ENCODE peak calls at places on chromosome 20, in eight cellular contexts. One of them, this sample, is unnamed. For H3K4me1, the result is how much of the 10 kb centered on the place peaks cover.

GRCh38 chr20:59811681-59812171 is 121.7 kb downstream of the SYCP2 start:
- DNase-seq in ovary: no peak
- DNase-seq in heart right ventricle: no peak
- DNase-seq in right cardiac atrium: no peak
- DNase-seq in fibroblast of lung: no peak
- DNase-seq in uterus: no peak
- DNase-seq in small intestine: no peak
- DNase-seq in IMR-90: no peak
- DNase-seq in this sample: no peak

GRCh38 chr20:47875302-47876025 is 90.2 kb upstream of the SULF2 start:
- DNase-seq in right cardiac atrium: no peak
- DNase-seq in fibroblast of lung: no peak
- DNase-seq in small intestine: no peak
- DNase-seq in uterus: no peak
- DNase-seq in heart right ventricle: no peak
- DNase-seq in ovary: peak
- DNase-seq in IMR-90: no peak
- DNase-seq in this sample: no peak

GRCh38 chr20:38414769-38415450 is 20.2 kb downstream of the SNHG17 start:
- DNase-seq in IMR-90: no peak
- DNase-seq in ovary: peak
- DNase-seq in right cardiac atrium: no peak
- DNase-seq in heart right ventricle: no peak
- DNase-seq in fibroblast of lung: no peak
- DNase-seq in uterus: no peak
- DNase-seq in small intestine: no peak
- DNase-seq in this sample: no peak

GRCh38 chr20:1945134-1945618 is 48.7 kb downstream of the PDYN start:
- DNase-seq in right cardiac atrium: peak
- DNase-seq in small intestine: no peak
- DNase-seq in ovary: peak
- DNase-seq in fibroblast of lung: peak
- DNase-seq in IMR-90: no peak
- DNase-seq in uterus: peak
- DNase-seq in heart right ventricle: peak
- DNase-seq in this sample: peak

GRCh38 chr20:1854246-1854645 is 41.0 kb upstream of the SIRPA start:
- DNase-seq in small intestine: no peak
- DNase-seq in ovary: no peak
- DNase-seq in IMR-90: no peak
- DNase-seq in uterus: no peak
- DNase-seq in fibroblast of lung: no peak
- DNase-seq in heart right ventricle: no peak
- DNase-seq in right cardiac atrium: no peak
- DNase-seq in this sample: no peak

GRCh38 chr20:17189976-17190710 is 36.7 kb upstream of the PCSK2 start:
- DNase-seq in IMR-90: no peak
- DNase-seq in uterus: no peak
- DNase-seq in ovary: no peak
- DNase-seq in right cardiac atrium: no peak
- DNase-seq in heart right ventricle: no peak
- DNase-seq in fibroblast of lung: no peak
- DNase-seq in small intestine: no peak
- DNase-seq in this sample: no peak

GRCh38 chr20:53495357-53495756 is 98.3 kb downstream of the ZNF217 start:
- DNase-seq in fibroblast of lung: no peak
- DNase-seq in small intestine: no peak
- DNase-seq in ovary: no peak
- DNase-seq in heart right ventricle: no peak
- DNase-seq in uterus: no peak
- DNase-seq in right cardiac atrium: no peak
- DNase-seq in IMR-90: peak
- DNase-seq in this sample: no peak

GRCh38 chr20:51193066-51193772 is 170.3 kb upstream of the KCNG1 start:
- DNase-seq in uterus: no peak
- DNase-seq in ovary: no peak
- DNase-seq in IMR-90: peak
- DNase-seq in right cardiac atrium: no peak
- DNase-seq in fibroblast of lung: no peak
- DNase-seq in heart right ventricle: no peak
- DNase-seq in small intestine: no peak
- DNase-seq in this sample: no peak

GRCh38 chr20:53879048-53879684 is 191.2 kb downstream of the BCAS1 start:
- DNase-seq in uterus: no peak
- DNase-seq in fibroblast of lung: no peak
- DNase-seq in IMR-90: no peak
- DNase-seq in heart right ventricle: no peak
- DNase-seq in right cardiac atrium: no peak
- DNase-seq in small intestine: no peak
- DNase-seq in ovary: no peak
- DNase-seq in this sample: no peak

GRCh38 chr20:10708342-10709185 is 34.8 kb upstream of the JAG1 start:
- DNase-seq in small intestine: peak
- DNase-seq in ovary: no peak
- DNase-seq in heart right ventricle: no peak
- DNase-seq in fibroblast of lung: peak
- DNase-seq in right cardiac atrium: no peak
- DNase-seq in uterus: no peak
- DNase-seq in IMR-90: peak
- DNase-seq in this sample: no peak

GRCh38 chr20:58645277-58645968 is 5.7 kb upstream of the STX16 start:
- DNase-seq in heart right ventricle: no peak
- DNase-seq in uterus: no peak
- DNase-seq in right cardiac atrium: no peak
- DNase-seq in IMR-90: peak
- DNase-seq in small intestine: no peak
- DNase-seq in ovary: no peak
- DNase-seq in fibroblast of lung: no peak
- DNase-seq in this sample: no peak
- H3K27ac ChIP-seq in heart right ventricle: no peak
- H3K27ac ChIP-seq in uterus: peak
- H3K27ac ChIP-seq in right cardiac atrium: no peak
- H3K27ac ChIP-seq in IMR-90: no peak
- H3K27ac ChIP-seq in small intestine: no peak
- H3K27ac ChIP-seq in ovary: no peak
- H3K27ac ChIP-seq in fibroblast of lung: no peak
- H3K27ac ChIP-seq in this sample: peak

GRCh38 chr20:373171-373890 is 7.2 kb upstream of the TRIB3 start:
- DNase-seq in IMR-90: peak
- DNase-seq in small intestine: no peak
- DNase-seq in right cardiac atrium: peak
- DNase-seq in heart right ventricle: peak
- DNase-seq in uterus: no peak
- DNase-seq in ovary: no peak
- DNase-seq in fibroblast of lung: peak
- DNase-seq in this sample: no peak
- H3K4me1 ChIP-seq in IMR-90: under half
- H3K4me1 ChIP-seq in small intestine: under half
- H3K4me1 ChIP-seq in right cardiac atrium: under half
- H3K4me1 ChIP-seq in heart right ventricle: under half
- H3K4me1 ChIP-seq in uterus: under half
- H3K4me1 ChIP-seq in ovary: under half
- H3K4me1 ChIP-seq in fibroblast of lung: under half
- H3K4me1 ChIP-seq in this sample: under half

GRCh38 chr20:62063981-62064787 is 1.5 kb downstream of the TAF4 start:
- DNase-seq in heart right ventricle: peak
- DNase-seq in uterus: no peak
- DNase-seq in IMR-90: no peak
- DNase-seq in small intestine: peak
- DNase-seq in fibroblast of lung: no peak
- DNase-seq in right cardiac atrium: peak
- DNase-seq in ovary: peak
- DNase-seq in this sample: peak
- H3K27ac ChIP-seq in heart right ventricle: peak
- H3K27ac ChIP-seq in uterus: no peak
- H3K27ac ChIP-seq in IMR-90: no peak
- H3K27ac ChIP-seq in small intestine: peak
- H3K27ac ChIP-seq in fibroblast of lung: no peak
- H3K27ac ChIP-seq in right cardiac atrium: no peak
- H3K27ac ChIP-seq in ovary: peak
- H3K27ac ChIP-seq in this sample: peak

GRCh38 chr20:32358632-32358882 is 426 bp downstream of the ASXL1 start:
- DNase-seq in ovary: no peak
- DNase-seq in IMR-90: no peak
- DNase-seq in heart right ventricle: no peak
- DNase-seq in right cardiac atrium: no peak
- DNase-seq in fibroblast of lung: no peak
- DNase-seq in uterus: no peak
- DNase-seq in small intestine: no peak
- DNase-seq in this sample: no peak
- H3K4me1 ChIP-seq in ovary: under half
- H3K4me1 ChIP-seq in IMR-90: under half
- H3K4me1 ChIP-seq in heart right ventricle: under half
- H3K4me1 ChIP-seq in right cardiac atrium: under half
- H3K4me1 ChIP-seq in fibroblast of lung: under half
- H3K4me1 ChIP-seq in uterus: under half
- H3K4me1 ChIP-seq in small intestine: under half
- H3K4me1 ChIP-seq in this sample: under half